ENCODE peak calls at places on chromosome 5, in eight cellular contexts. X is IMR-90, O is endothelial cell of umbilical vein, K is testis, S is H9, J is right atrium auricular region, M is tibial nerve, T is stomach. R is an unnamed sample. For H3K9me3, the result is how much of the 10 kb centered on the place peaks cover.

GRCh38 chr5:125575561-125576504 is 829.4 kb upstream of the ZNF608 start:
- DNase-seq in X (no peak), O (peak), K (no peak), S (peak), J (no peak), M (no peak), T (no peak), R (no peak)

GRCh38 chr5:158898185-158899177 is 201.2 kb downstream of the EBF1 start:
- DNase-seq in X (no peak), O (no peak), K (no peak), S (no peak), J (no peak), M (no peak), T (no peak), R (no peak)

GRCh38 chr5:100828071-100828689 is 74.9 kb downstream of the ST8SIA4 start:
- DNase-seq in X (no peak), O (no peak), K (no peak), S (no peak), J (no peak), M (no peak), T (no peak), R (no peak)

GRCh38 chr5:65047948-65048690 is 279.4 kb downstream of the CWC27 start:
- DNase-seq in X (no peak), O (peak), K (no peak), S (no peak), J (no peak), M (no peak), T (no peak), R (no peak)

GRCh38 chr5:35816881-35817521 is 39.7 kb upstream of the IL7R start:
- DNase-seq in X (no peak), O (no peak), K (no peak), S (no peak), J (no peak), M (no peak), T (no peak), R (no peak)

GRCh38 chr5:126052120-126052519 is 371.1 kb upstream of the GRAMD2B start:
- DNase-seq in X (no peak), O (no peak), K (no peak), S (no peak), J (no peak), M (no peak), T (no peak), R (no peak)

GRCh38 chr5:55509768-55510522 is 24.8 kb downstream of the PLPP1 start:
- DNase-seq in X (peak), O (peak), K (no peak), S (no peak), J (no peak), M (no peak), T (no peak), R (no peak)

GRCh38 chr5:143874312-143874711 is 62.4 kb downstream of the HMHB1 start:
- DNase-seq in X (peak), O (no peak), K (no peak), S (no peak), J (no peak), M (no peak), T (no peak), R (no peak)

GRCh38 chr5:123156577-123157296 is 67.7 kb downstream of the PRDM6 start:
- DNase-seq in X (peak), O (no peak), K (no peak), S (no peak), J (no peak), M (no peak), T (no peak), R (no peak)

GRCh38 chr5:65900746-65901145 is 25.6 kb upstream of the ERBIN start:
- DNase-seq in X (no peak), O (no peak), K (no peak), S (no peak), J (no peak), M (no peak), T (no peak), R (no peak)

GRCh38 chr5:67025437-67025836 is 171.2 kb downstream of the CD180 start:
- DNase-seq in X (no peak), O (no peak), K (no peak), S (no peak), J (no peak), M (no peak), T (no peak), R (no peak)

GRCh38 chr5:150595466-150596031 is 44.9 kb upstream of the SYNPO start:
- DNase-seq in X (no peak), O (peak), K (no peak), S (no peak), J (no peak), M (no peak), T (no peak), R (no peak)

GRCh38 chr5:171157775-171158174 is 151.3 kb upstream of the TLX3 start:
- DNase-seq in X (no peak), O (no peak), K (no peak), S (no peak), J (no peak), M (no peak), T (no peak), R (no peak)

GRCh38 chr5:33313150-33313549 is 127.6 kb upstream of the TARS1 start:
- DNase-seq in X (peak), O (peak), K (no peak), S (no peak), J (no peak), M (no peak), T (no peak), R (no peak)

GRCh38 chr5:174231961-174232487 is 186.5 kb downstream of the NSG2 start:
- DNase-seq in X (no peak), O (no peak), K (no peak), S (no peak), J (no peak), M (no peak), T (no peak), R (no peak)

GRCh38 chr5:80474929-80475328 is 13.0 kb upstream of the FAM151B start:
- DNase-seq in X (peak), O (no peak), K (no peak), S (no peak), J (no peak), M (no peak), T (no peak), R (no peak)

GRCh38 chr5:114782869-114783268 is 386.8 kb downstream of the TRIM36 start:
- DNase-seq in X (no peak), O (no peak), K (no peak), S (peak), J (peak), M (peak), T (no peak), R (no peak)

GRCh38 chr5:10331341-10331796 is 22.1 kb upstream of the MARCHF6 start:
- DNase-seq in X (peak), O (no peak), K (peak), S (no peak), J (peak), M (peak), T (peak), R (no peak)

GRCh38 chr5:138339086-138339456 is 1.0 kb downstream of the FAM53C start:
- DNase-seq in X (no peak), O (peak), K (peak), S (no peak), J (no peak), M (peak), T (peak), R (peak)

GRCh38 chr5:101306391-101307137 is 403.5 kb upstream of the ST8SIA4 start:
- DNase-seq in X (no peak), O (no peak), K (no peak), S (no peak), J (no peak), M (no peak), T (no peak), R (no peak)

DNA sequence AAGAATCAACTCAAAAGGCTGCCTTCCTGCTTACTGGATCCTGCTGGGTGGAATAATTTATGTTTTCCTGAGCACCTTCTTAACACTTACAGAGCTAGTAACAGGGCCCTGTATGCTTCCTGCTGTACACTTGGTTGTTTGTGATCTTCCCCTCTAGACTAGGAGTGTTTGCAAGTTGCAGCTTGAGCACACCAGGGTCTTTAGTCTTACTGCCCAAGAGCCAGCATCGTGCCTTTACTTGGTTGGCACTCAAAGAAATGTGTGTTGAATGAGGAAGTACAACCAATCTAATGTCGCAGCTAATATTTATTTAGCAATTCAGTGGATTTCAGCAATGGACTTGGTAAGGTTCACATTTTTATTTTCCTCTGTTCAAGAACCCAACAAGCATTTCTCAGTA is 57.5 kb upstream of the HAND1 start:
- DNase-seq in X (no peak), O (no peak), K (no peak), S (no peak), J (no peak), M (no peak), T (no peak), R (no peak)
- H3K27ac ChIP-seq in X (no peak), O (no peak), K (no peak), S (no peak), J (no peak), M (no peak), T (no peak), R (no peak)

DNA sequence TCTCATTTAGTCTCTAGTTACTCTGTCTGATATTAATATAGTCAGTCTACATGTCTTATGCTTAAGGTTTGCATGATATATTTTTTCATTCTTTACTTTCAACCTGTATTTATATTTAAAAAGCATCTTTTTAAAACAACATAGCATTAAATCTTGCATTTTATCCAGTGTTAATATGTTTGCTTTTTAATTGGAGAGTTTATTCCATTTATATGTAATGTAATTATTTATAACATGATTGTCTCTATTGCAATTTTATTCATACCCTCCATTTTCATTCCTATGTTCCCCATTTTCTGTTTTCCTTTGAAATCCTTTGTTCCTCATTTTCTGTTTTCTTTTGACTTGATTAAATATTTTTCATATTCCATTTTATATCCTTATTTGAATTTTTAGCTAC is 13.3 kb downstream of the PCDHB15 start:
- DNase-seq in X (no peak), O (no peak), K (no peak), S (no peak), J (no peak), M (no peak), T (no peak), R (no peak)
- H3K9me3 ChIP-seq in X (under half), O (under half), K (under half), S (half or more), J (half or more), M (half or more), T (half or more), R (under half)

DNA sequence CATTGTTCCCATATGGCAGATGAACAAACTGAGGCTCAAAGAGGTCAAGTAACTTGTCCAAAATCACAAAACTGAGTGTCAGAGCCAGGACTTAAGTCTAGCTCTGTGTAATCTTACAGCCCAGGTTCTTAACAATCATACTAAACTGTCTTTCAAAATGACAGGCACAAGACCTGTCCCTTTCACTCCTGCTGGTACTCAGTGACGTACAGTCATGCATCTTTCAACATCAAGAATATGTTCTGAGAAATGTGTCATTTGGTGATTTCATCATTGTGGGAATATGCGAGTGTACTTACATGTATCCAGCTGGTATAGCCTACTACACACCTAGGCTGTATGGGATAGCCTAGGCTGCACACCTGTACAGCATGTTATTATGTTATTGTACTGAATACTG is 646.8 kb upstream of the WWC1 start:
- DNase-seq in X (no peak), O (no peak), K (no peak), S (no peak), J (no peak), M (no peak), T (no peak), R (no peak)
- H3K27ac ChIP-seq in X (no peak), O (no peak), K (no peak), S (no peak), J (no peak), M (no peak), T (no peak), R (no peak)

GRCh38 chr5:178997191-178997590 is 2.1 kb upstream of the GRM6 start:
- DNase-seq in X (no peak), O (no peak), K (no peak), S (no peak), J (no peak), M (no peak), T (no peak), R (no peak)
- H3K9me3 ChIP-seq in X (under half), O (under half), K (under half), S (under half), J (under half), M (half or more), T (half or more), R (under half)

R was measured in CD8-positive, alpha-beta memory T cell.